ENCODE peak calls at places on chromosome 7, in nine cellular contexts. T, A, V, G, B, Q, F, K and L are unnamed samples.
A peak's percentile ranks its signal among the peaks of the same experiment; 100 is the strongest.

GRCh38 chr7:45098983-45099839 is 10.4 kb upstream of the NACAD start:
- DNase-seq in T (no peak), A (no peak), V (no peak), G (no peak), B (no peak), Q (no peak), F (no peak), K (no peak), L (no peak)

GRCh38 chr7:34493752-34494151 is 164.3 kb upstream of the NPSR1 start:
- DNase-seq in T (no peak), A (no peak), V (no peak), G (no peak), B (no peak), Q (no peak), F (no peak), K (no peak), L (no peak)

GRCh38 chr7:36440880-36441279 is 51.2 kb downstream of the ANLN start:
- DNase-seq in T (peak; percentile 24), A (no peak), V (no peak), G (peak; percentile 31), B (no peak), Q (peak; percentile 68), F (no peak), K (no peak), L (no peak)

GRCh38 chr7:30974605-30975256 is 11.0 kb downstream of the GHRHR start:
- DNase-seq in T (peak; percentile 85), A (peak; percentile 60), V (no peak), G (peak; percentile 83), B (no peak), Q (peak; percentile 56), F (peak; percentile 55), K (peak; percentile 33), L (no peak)

GRCh38 chr7:46610746-46611145 is 689.7 kb upstream of the IGFBP3 start:
- DNase-seq in T (peak; percentile 40), A (no peak), V (no peak), G (no peak), B (no peak), Q (no peak), F (no peak), K (no peak), L (no peak)

GRCh38 chr7:141280100-141280499 is 206.2 kb downstream of the TMEM178B start:
- DNase-seq in T (no peak), A (no peak), V (no peak), G (no peak), B (no peak), Q (no peak), F (no peak), K (no peak), L (no peak)

GRCh38 chr7:1087462-1087809 is 477 bp upstream of the GPER1 start:
- DNase-seq in T (no peak), A (no peak), V (no peak), G (no peak), B (no peak), Q (peak; percentile 75), F (no peak), K (no peak), L (no peak)

GRCh38 chr7:149856-150636 is 42.3 kb upstream of the FAM20C start:
- DNase-seq in T (no peak), A (peak; percentile 51), V (no peak), G (peak; percentile 40), B (peak; percentile 24), Q (peak; percentile 52), F (peak; percentile 57), K (peak; percentile 48), L (no peak)

GRCh38 chr7:69295971-69296370 is 302.3 kb upstream of the AUTS2 start:
- DNase-seq in T (no peak), A (no peak), V (no peak), G (no peak), B (no peak), Q (no peak), F (no peak), K (no peak), L (no peak)

GRCh38 chr7:128455556-128456254 is at the start of gene HILPDA:
- DNase-seq in T (peak; percentile 91), A (peak; percentile 94), V (no peak), G (peak; percentile 87), B (peak; percentile 89), Q (peak; percentile 99), F (peak; percentile 96), K (peak; percentile 93), L (peak; percentile 88)

GRCh38 chr7:30922596-30922995 is 10.9 kb downstream of the AQP1 start:
- DNase-seq in T (no peak), A (peak; percentile 18), V (no peak), G (no peak), B (no peak), Q (no peak), F (peak; percentile 14), K (peak; percentile 11), L (no peak)

GRCh38 chr7:6475433-6476186 is 27.9 kb upstream of the DAGLB start:
- DNase-seq in T (no peak), A (no peak), V (no peak), G (no peak), B (no peak), Q (peak; percentile 40), F (no peak), K (no peak), L (no peak)

GRCh38 chr7:36906956-36907355 is 182.7 kb upstream of the AOAH start:
- DNase-seq in T (no peak), A (no peak), V (no peak), G (no peak), B (no peak), Q (no peak), F (no peak), K (no peak), L (no peak)

GRCh38 chr7:16129431-16130126 is 291.8 kb downstream of the CRPPA start:
- DNase-seq in T (no peak), A (no peak), V (no peak), G (no peak), B (no peak), Q (peak; percentile 81), F (no peak), K (no peak), L (peak; percentile 29)

GRCh38 chr7:85699482-85699881 is 512.6 kb upstream of the SEMA3D start:
- DNase-seq in T (no peak), A (no peak), V (no peak), G (no peak), B (no peak), Q (no peak), F (no peak), K (no peak), L (no peak)

GRCh38 chr7:3254718-3255117 is 46.3 kb upstream of the SDK1 start:
- DNase-seq in T (no peak), A (no peak), V (no peak), G (no peak), B (no peak), Q (no peak), F (no peak), K (no peak), L (no peak)

DNA sequence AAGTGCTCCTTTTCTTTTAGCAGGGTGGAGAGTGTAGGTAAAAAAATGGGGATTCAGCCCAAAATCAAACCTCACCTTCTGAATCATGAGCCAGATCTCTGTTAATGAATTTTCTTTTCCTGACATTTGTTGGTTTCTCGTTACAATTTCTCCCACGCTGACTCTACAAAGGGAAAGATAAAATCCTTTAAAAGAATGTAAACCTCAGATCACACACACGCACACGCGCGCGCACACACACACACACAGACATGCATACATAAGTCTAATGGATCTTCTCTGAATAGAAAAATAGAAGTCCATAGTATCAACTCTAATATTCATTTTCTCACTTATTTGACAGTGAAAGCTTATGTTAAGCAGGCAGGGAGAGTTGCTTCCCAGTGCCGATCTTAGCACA is 1.5 kb downstream of the ETV1 start:
- DNase-seq in T (peak; percentile 36), A (no peak), V (no peak), G (peak; percentile 20), B (no peak), Q (peak; percentile 9), F (no peak), K (no peak), L (no peak)
- H3K27ac ChIP-seq in T (peak overlapping the region; percentile 80), A (peak overlapping the region; percentile 93), V (no peak overlapping the region), G (no peak overlapping the region), B (no peak overlapping the region), Q (no peak overlapping the region), F (no peak overlapping the region), K (peak overlapping the region; percentile 86), L (no peak overlapping the region)

GRCh38 chr7:38940774-38941173 is 31.8 kb upstream of the VPS41 start:
- DNase-seq in T (no peak), A (no peak), V (no peak), G (no peak), B (no peak), Q (no peak), F (no peak), K (no peak), L (no peak)
- H3K27ac ChIP-seq in T (no peak overlapping the region), A (no peak overlapping the region), V (no peak overlapping the region), G (no peak overlapping the region), B (no peak overlapping the region), Q (no peak overlapping the region), F (no peak overlapping the region), K (no peak overlapping the region), L (no peak overlapping the region)

DNA sequence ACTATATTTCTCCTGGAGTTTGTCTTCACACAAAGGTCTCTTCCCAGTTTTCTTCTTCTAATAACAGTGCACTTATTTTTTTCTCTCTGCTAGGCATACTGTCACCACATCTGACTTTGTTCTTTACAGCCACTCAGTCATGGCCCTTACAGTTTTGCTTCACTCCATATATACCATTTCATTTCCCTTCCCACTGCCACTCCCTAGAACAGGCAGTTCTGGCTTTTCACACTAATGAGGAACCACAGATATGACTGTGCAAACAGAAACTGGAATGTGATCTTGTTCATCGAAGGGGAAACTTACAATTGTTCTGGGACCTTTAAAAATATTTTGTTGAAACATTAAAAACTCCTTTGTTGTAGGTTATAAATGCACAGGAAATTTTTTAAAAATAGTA is 67.3 kb downstream of the EPDR1 start:
- DNase-seq in T (no peak), A (no peak), V (no peak), G (no peak), B (no peak), Q (no peak), F (no peak), K (no peak), L (peak; percentile 64)
- H3K27ac ChIP-seq in T (no peak overlapping the region), A (no peak overlapping the region), V (no peak overlapping the region), G (no peak overlapping the region), B (no peak overlapping the region), Q (no peak overlapping the region), F (no peak overlapping the region), K (peak overlapping the region; percentile 63), L (peak overlapping the region; percentile 65)

GRCh38 chr7:142488234-142488633 is 230.4 kb upstream of the PRSS58 start:
- DNase-seq in T (no peak), A (no peak), V (no peak), G (no peak), B (no peak), Q (no peak), F (no peak), K (no peak), L (no peak)

GRCh38 chr7:142485617-142486226 is 227.9 kb upstream of the PRSS58 start:
- DNase-seq in T (no peak), A (no peak), V (no peak), G (peak; percentile 40), B (no peak), Q (no peak), F (no peak), K (no peak), L (no peak)

GRCh38 chr7:142488842-142489241 is 231.0 kb upstream of the PRSS58 start:
- DNase-seq in T (no peak), A (no peak), V (no peak), G (no peak), B (no peak), Q (no peak), F (no peak), K (no peak), L (peak; percentile 41)

GRCh38 chr7:142483659-142484317 is 225.9 kb upstream of the PRSS58 start:
- DNase-seq in T (no peak), A (no peak), V (no peak), G (no peak), B (no peak), Q (no peak), F (no peak), K (no peak), L (no peak)

GRCh38 chr7:142487124-142487523 is 229.3 kb upstream of the PRSS58 start:
- DNase-seq in T (no peak), A (no peak), V (no peak), G (no peak), B (no peak), Q (no peak), F (no peak), K (no peak), L (no peak)
- H3K27ac ChIP-seq in T (no peak overlapping the region), A (no peak overlapping the region), V (no peak overlapping the region), G (no peak overlapping the region), B (no peak overlapping the region), Q (no peak overlapping the region), F (no peak overlapping the region), K (no peak overlapping the region), L (no peak overlapping the region)